ENCODE peak calls at places on chromosome 14, in nine cellular contexts. D, P, R, V, M, Y, X, G and N are unnamed samples.

GRCh38 chr14:30194769-30195168 is 267.1 kb upstream of the PRKD1 start:
- DNase-seq in Y (no peak), D (no peak), X (no peak), V (no peak), M (no peak), P (no peak), G (peak), R (no peak), N (no peak)

GRCh38 chr14:63050694-63051093 is 5.4 kb upstream of the KCNH5 start:
- DNase-seq in P (no peak), V (no peak), D (no peak), G (no peak), X (no peak), M (no peak), R (no peak), Y (no peak), N (no peak)

GRCh38 chr14:55535521-55536207 is 44.3 kb upstream of the KTN1 start:
- DNase-seq in M (no peak), D (no peak), G (no peak), V (no peak), P (no peak), R (no peak), Y (no peak), X (no peak), N (no peak)

GRCh38 chr14:64728106-64728505 is 23.9 kb downstream of the PLEKHG3 start:
- DNase-seq in P (no peak), M (no peak), V (no peak), Y (no peak), G (no peak), D (no peak), R (no peak), X (no peak), N (no peak)

GRCh38 chr14:102945346-102946130 is 23.1 kb downstream of the AMN start:
- DNase-seq in X (no peak), Y (no peak), R (no peak), D (no peak), G (no peak), V (no peak), P (no peak), M (no peak), N (no peak)

GRCh38 chr14:99531221-99532096 is 50.2 kb downstream of the CCNK start:
- DNase-seq in G (peak), X (no peak), V (no peak), D (no peak), Y (no peak), P (no peak), R (no peak), M (no peak), N (no peak)

GRCh38 chr14:74656964-74657363 is 44.9 kb upstream of the LTBP2 start:
- DNase-seq in P (no peak), D (no peak), V (no peak), X (no peak), R (no peak), G (no peak), M (no peak), Y (no peak), N (no peak)

GRCh38 chr14:66117600-66117999 is 368.6 kb upstream of the CCDC196 start:
- DNase-seq in R (no peak), G (peak), M (no peak), Y (no peak), V (no peak), D (no peak), P (no peak), X (peak), N (no peak)

GRCh38 chr14:64196668-64197411 is 97.3 kb downstream of the ESR2 start:
- DNase-seq in M (no peak), X (no peak), D (peak), V (no peak), R (no peak), G (peak), P (no peak), Y (no peak), N (peak)

GRCh38 chr14:52078093-52078492 is 9.2 kb upstream of the NID2 start:
- DNase-seq in M (no peak), P (no peak), V (no peak), X (no peak), D (no peak), G (no peak), Y (no peak), R (no peak), N (no peak)

GRCh38 chr14:87468531-87468930 is 524.5 kb downstream of the GALC start:
- DNase-seq in P (no peak), M (no peak), R (no peak), Y (no peak), X (no peak), G (no peak), V (no peak), D (no peak), N (no peak)